ENCODE peak calls at places on chromosomes 5 and 9, in four cellular contexts. K is hepatic stellate cell; Z is stimulated activated CD8-positive, alpha-beta memory T cell treated with anti-CD3 and anti-CD28 coated beads, Interleukin-4, amount 100 ng/mL, for 24 hours; S is EL. T is an unnamed sample.

GRCh38 chr9:72636621-72637020 is 115.2 kb downstream of the TMC1 start:
- DNase-seq in Z (no peak), K (no peak), S (no peak), T (no peak)

GRCh38 chr9:129141066-129142041 is 30.1 kb downstream of the PTPA start:
- DNase-seq in S (peak), K (peak), Z (peak), T (peak)

GRCh38 chr9:98862936-98863335 is 55.5 kb downstream of the GALNT12 start:
- DNase-seq in S (no peak), Z (no peak), K (no peak), T (no peak)

GRCh38 chr5:173452098-173452497 is 123.9 kb upstream of the STC2 start:
- DNase-seq in Z (no peak), S (peak), K (peak), T (peak)

GRCh38 chr5:62974623-62975022 is 396.0 kb downstream of the LRRC70 start:
- DNase-seq in K (no peak), S (no peak), Z (no peak), T (no peak)

GRCh38 chr5:6430418-6431028 is 18.1 kb upstream of the UBE2QL1 start:
- DNase-seq in K (no peak), Z (no peak), S (no peak), T (no peak)

GRCh38 chr5:5360878-5361520 is 61.5 kb upstream of the ICE1 start:
- DNase-seq in Z (no peak), K (no peak), S (no peak), T (no peak)

GRCh38 chr5:40827479-40827977 is 7.5 kb downstream of the RPL37 start:
- DNase-seq in Z (no peak), K (no peak), S (no peak), T (no peak)

GRCh38 chr9:26458054-26458453 is 434.5 kb downstream of the CAAP1 start:
- DNase-seq in K (no peak), Z (no peak), S (no peak), T (no peak)

GRCh38 chr9:115035872-115036612 is 81.9 kb downstream of the TNC start:
- DNase-seq in S (peak), Z (no peak), K (peak), T (peak)

GRCh38 chr5:133117930-133118445 is 66.2 kb downstream of the HSPA4 start:
- DNase-seq in S (no peak), K (no peak), Z (no peak), T (no peak)

GRCh38 chr5:123125172-123125508 is 36.1 kb downstream of the PRDM6 start:
- DNase-seq in K (no peak), S (peak), Z (no peak), T (peak)

GRCh38 chr9:135343733-135344522 is 135.7 kb upstream of the PPP1R26 start:
- DNase-seq in Z (peak), K (peak), S (peak), T (no peak)

GRCh38 chr9:35112257-35113020 is 3.2 kb downstream of the ATOSB start:
- DNase-seq in Z (no peak), S (peak), K (peak), T (peak)

GRCh38 chr9:86626802-86627201 is 272.6 kb upstream of the TUT7 start:
- DNase-seq in K (no peak), Z (no peak), S (no peak), T (no peak)

GRCh38 chr5:1652873-1653707 is 129.3 kb upstream of the LPCAT1 start:
- DNase-seq in K (no peak), Z (no peak), S (no peak), T (no peak)

GRCh38 chr5:38913714-38914113 is 67.9 kb downstream of the OSMR start:
- DNase-seq in Z (no peak), K (no peak), S (peak), T (no peak)

GRCh38 chr5:53430618-53431252 is 49.7 kb upstream of the FST start:
- DNase-seq in S (peak), K (peak), Z (no peak), T (peak)

GRCh38 chr5:1005362-1005851 is 3.2 kb upstream of the NKD2 start:
- DNase-seq in S (no peak), Z (no peak), K (no peak), T (no peak)

GRCh38 chr9:72394061-72394460 is 29.1 kb upstream of the ZFAND5 start:
- DNase-seq in Z (no peak), S (no peak), K (no peak), T (no peak)

GRCh38 chr5:6717247-6717646 is 4.0 kb downstream of the TENT4A start:
- DNase-seq in K (no peak), S (no peak), Z (no peak), T (no peak)

GRCh38 chr5:137231535-137231934 is 267.6 kb downstream of the SPOCK1 start:
- DNase-seq in Z (no peak), K (no peak), S (peak), T (no peak)

GRCh38 chr5:76690027-76690679 is 25.8 kb upstream of the F2R start:
- DNase-seq in K (no peak), Z (no peak), S (peak), T (peak)

T was measured in HCEC 1CT.